ENCODE peak calls at places on chromosome 16, in nine cellular contexts. X is progenitor cell of endocrine pancreas, G is fibroblast of the aortic adventitia, E is astrocyte, N is lower lobe of right lung, A is heart right ventricle, Q is HFFc6, C is ascending aorta, P is neural progenitor cell. O is an unnamed sample.

GRCh38 chr16:67019171-67019570 is 9.8 kb upstream of the CBFB start:
- DNase-seq in X (no peak), G (no peak), E (no peak), N (peak; percentile 10), A (no peak), Q (no peak), C (peak; percentile 52), P (no peak), O (no peak)

GRCh38 chr16:67542464-67542863 is 13.8 kb downstream of the RIPOR1 start:
- DNase-seq in X (no peak), G (peak; percentile 66), E (peak; percentile 66), N (peak; percentile 68), A (no peak), Q (peak; percentile 65), C (no peak), P (no peak), O (no peak)

GRCh38 chr16:11094075-11094593 is 149.8 kb downstream of the CLEC16A start:
- DNase-seq in X (no peak), G (peak; percentile 31), E (peak; percentile 67), N (no peak), A (no peak), Q (peak; percentile 21), C (no peak), P (no peak), O (no peak)

GRCh38 chr16:29815032-29815721 is 775 bp upstream of the PAGR1 start:
- DNase-seq in X (no peak), G (no peak), E (no peak), N (peak; percentile 61), A (no peak), Q (no peak), C (peak; percentile 75), P (peak; percentile 55), O (no peak)

GRCh38 chr16:13995194-13995593 is 75.2 kb downstream of the ERCC4 start:
- DNase-seq in X (no peak), G (no peak), E (no peak), N (no peak), A (no peak), Q (no peak), C (no peak), P (no peak), O (no peak)

GRCh38 chr16:12119562-12119961 is 143.0 kb downstream of the SNX29 start:
- DNase-seq in X (no peak), G (peak; percentile 47), E (peak; percentile 6), N (no peak), A (no peak), Q (no peak), C (no peak), P (no peak), O (no peak)

GRCh38 chr16:51359141-51359960 is 208.3 kb upstream of the SALL1 start:
- DNase-seq in X (no peak), G (peak; percentile 37), E (no peak), N (no peak), A (peak; percentile 13), Q (no peak), C (no peak), P (peak; percentile 90), O (no peak)

GRCh38 chr16:27374794-27375499 is 27.0 kb upstream of the IL21R start:
- DNase-seq in X (peak; percentile 34), G (peak; percentile 70), E (peak; percentile 76), N (peak; percentile 68), A (peak; percentile 59), Q (peak; percentile 76), C (peak; percentile 72), P (peak; percentile 85), O (no peak)

GRCh38 chr16:68605746-68606145 is 39.4 kb upstream of the CDH3 start:
- DNase-seq in X (no peak), G (no peak), E (peak; percentile 49), N (no peak), A (no peak), Q (peak; percentile 22), C (no peak), P (no peak), O (no peak)

GRCh38 chr16:85840801-85841200 is 41.3 kb downstream of the COX4I1 start:
- DNase-seq in X (no peak), G (no peak), E (no peak), N (peak; percentile 40), A (no peak), Q (no peak), C (no peak), P (no peak), O (no peak)

DNA sequence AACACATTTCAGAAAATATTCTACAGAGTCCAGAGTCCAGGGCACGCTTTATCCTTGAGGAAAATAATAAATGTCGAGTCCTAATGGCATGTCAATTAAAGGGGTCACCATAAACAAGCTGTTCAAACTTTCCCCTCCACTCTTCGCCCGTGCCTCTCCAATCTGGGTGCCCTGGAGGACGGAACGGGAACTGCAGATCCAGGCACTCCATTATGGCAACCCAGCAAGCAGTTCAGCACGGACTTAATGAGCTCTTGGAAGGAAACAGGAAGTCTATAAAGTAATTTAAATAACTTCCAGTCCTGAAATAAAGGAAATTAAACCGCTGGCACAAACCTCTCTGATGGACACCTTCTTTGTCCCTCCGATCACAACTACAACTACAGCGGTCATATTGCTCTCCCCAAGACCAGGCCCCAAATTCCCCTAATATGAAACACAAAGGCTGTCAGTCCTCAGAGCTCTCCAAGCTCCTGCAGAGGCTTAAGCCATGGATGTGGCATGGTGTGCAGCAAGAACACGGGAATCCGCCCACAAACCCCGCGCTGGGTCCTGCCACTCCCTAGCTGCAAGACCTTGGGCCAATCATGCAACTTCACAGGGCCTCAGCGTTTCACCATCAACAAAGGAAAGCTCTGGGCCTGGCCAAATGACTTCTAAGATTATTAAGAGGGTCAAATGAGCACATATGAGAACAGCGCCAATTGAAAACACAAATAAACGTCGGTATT is 52.6 kb downstream of the ZFHX3 start:
- DNase-seq in X (no peak), G (no peak), E (no peak), N (peak; percentile 74), A (no peak), Q (no peak), C (peak; percentile 59), P (peak; percentile 69), O (no peak)
- TF ChIP-seq CTCF in X (peak; percentile 59), G (peak; percentile 63), E (peak; percentile 39), N (peak; percentile 57), A (peak; percentile 16), Q (peak; percentile 74), C (peak; percentile 28), P (peak; percentile 61), O (peak; percentile 77)

GRCh38 chr16:75256871-75257343 is 5.5 kb upstream of the BCAR1 start:
- DNase-seq in X (no peak), G (peak; percentile 47), E (no peak), N (peak; percentile 50), A (peak; percentile 41), Q (no peak), C (peak; percentile 79), P (peak; percentile 67), O (no peak)

GRCh38 chr16:75254359-75254837 is 3.0 kb upstream of the BCAR1 start:
- DNase-seq in X (no peak), G (peak; percentile 36), E (no peak), N (peak; percentile 62), A (peak; percentile 18), Q (peak; percentile 91), C (peak; percentile 69), P (no peak), O (no peak)

GRCh38 chr16:75257886-75258806 is 6.7 kb upstream of the BCAR1 start:
- DNase-seq in X (no peak), G (no peak), E (no peak), N (no peak), A (no peak), Q (no peak), C (no peak), P (no peak), O (no peak)

GRCh38 chr16:75258807-75259141 is 7.3 kb upstream of the BCAR1 start:
- DNase-seq in X (no peak), G (no peak), E (no peak), N (no peak), A (no peak), Q (no peak), C (no peak), P (no peak), O (no peak)

GRCh38 chr16:75256059-75256870 is 4.8 kb upstream of the BCAR1 start:
- DNase-seq in X (no peak), G (peak; percentile 22), E (no peak), N (peak; percentile 63), A (peak; percentile 36), Q (no peak), C (peak; percentile 86), P (no peak), O (no peak)
- TF ChIP-seq CTCF in X (no peak), G (no peak), E (no peak), N (no peak), A (no peak), Q (no peak), C (no peak), P (no peak), O (no peak)

GRCh38 chr16:31298958-31299357 is 39.2 kb downstream of the ITGAM start:
- DNase-seq in X (no peak), G (peak; percentile 4), E (no peak), N (no peak), A (no peak), Q (no peak), C (no peak), P (no peak), O (no peak)

GRCh38 chr16:31297496-31297895 is 37.7 kb downstream of the ITGAM start:
- DNase-seq in X (no peak), G (no peak), E (no peak), N (no peak), A (no peak), Q (no peak), C (no peak), P (no peak), O (no peak)

GRCh38 chr16:31305219-31305618 is 45.4 kb downstream of the ITGAM start:
- DNase-seq in X (no peak), G (no peak), E (no peak), N (no peak), A (no peak), Q (no peak), C (no peak), P (no peak), O (no peak)

GRCh38 chr16:31298340-31298739 is 38.6 kb downstream of the ITGAM start:
- DNase-seq in X (no peak), G (no peak), E (no peak), N (no peak), A (no peak), Q (no peak), C (no peak), P (no peak), O (no peak)

GRCh38 chr16:31301708-31302400 is 42.1 kb downstream of the ITGAM start:
- DNase-seq in X (no peak), G (peak; percentile 44), E (no peak), N (no peak), A (no peak), Q (peak; percentile 11), C (no peak), P (peak; percentile 4), O (no peak)
- TF ChIP-seq CTCF in X (no peak), G (no peak), E (no peak), N (no peak), A (no peak), Q (no peak), C (no peak), P (no peak), O (no peak)

DNA sequence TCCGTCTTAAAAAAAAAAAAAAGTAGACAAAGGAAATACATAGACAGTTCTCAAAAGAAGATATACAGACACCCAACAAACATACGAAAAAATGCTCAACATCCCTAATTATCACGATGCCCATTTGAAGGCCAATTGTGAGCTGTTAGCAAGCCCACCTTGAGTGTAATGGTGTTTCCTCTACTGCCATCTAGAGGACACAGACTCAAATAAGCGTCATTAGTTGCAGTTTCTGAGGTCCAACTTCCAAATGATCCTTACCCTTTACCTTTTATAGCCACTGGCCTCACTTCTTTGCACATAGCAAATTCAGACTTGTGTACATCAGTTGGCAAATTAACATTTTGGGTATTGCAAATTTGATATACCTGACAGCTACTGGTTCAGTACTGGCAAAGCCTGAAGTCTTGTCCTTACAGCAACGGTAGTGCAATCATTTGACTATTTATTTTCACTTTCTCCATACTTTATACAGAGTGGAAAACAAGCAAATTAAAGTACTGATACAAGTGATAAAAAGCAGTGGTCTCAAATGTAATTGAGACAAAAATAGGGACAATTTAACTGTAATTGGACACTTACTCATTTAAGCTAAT is 536.3 kb upstream of the EEF2KMT start:
- DNase-seq in X (no peak), G (no peak), E (no peak), N (no peak), A (no peak), Q (peak; percentile 16), C (no peak), P (peak; percentile 77), O (no peak)
- TF ChIP-seq CTCF in X (peak; percentile 71), G (no peak), E (peak; percentile 39), N (peak; percentile 40), A (peak; percentile 38), Q (peak; percentile 71), C (no peak), P (peak; percentile 72), O (peak; percentile 76)